ENCODE peak calls at places on chromosome 4, in nine cellular contexts. One of them, this sample, is unnamed.

GRCh38 chr4:48665555-48666186 is 114.4 kb downstream of the FRYL start:
- DNase-seq in mucosa of gallbladder: no peak
- DNase-seq in AML-193: no peak
- DNase-seq in stimulated activated naive CD8-positive, alpha-beta T cell treated with anti-CD3 and anti-CD28 coated beads, Interleukin-15, Interleukin-2, amounts not matched to agents 100 U/mL and 50 U/mL, for 24 hours: no peak
- DNase-seq in caudate nucleus: no peak
- DNase-seq in H7: no peak
- DNase-seq in lower leg skin: no peak
- DNase-seq in NCI-H345: no peak
- DNase-seq in left ventricle myocardium inferior: no peak
- DNase-seq in this sample: no peak

GRCh38 chr4:48275694-48276093 is 6.1 kb upstream of the TEC start:
- DNase-seq in left ventricle myocardium inferior: no peak
- DNase-seq in caudate nucleus: no peak
- DNase-seq in AML-193: no peak
- DNase-seq in lower leg skin: no peak
- DNase-seq in stimulated activated naive CD8-positive, alpha-beta T cell treated with anti-CD3 and anti-CD28 coated beads, Interleukin-15, Interleukin-2, amounts not matched to agents 100 U/mL and 50 U/mL, for 24 hours: no peak
- DNase-seq in NCI-H345: no peak
- DNase-seq in H7: no peak
- DNase-seq in mucosa of gallbladder: no peak
- DNase-seq in this sample: no peak

GRCh38 chr4:100960232-100960631 is 387.1 kb downstream of the PPP3CA start:
- DNase-seq in caudate nucleus: no peak
- DNase-seq in left ventricle myocardium inferior: no peak
- DNase-seq in stimulated activated naive CD8-positive, alpha-beta T cell treated with anti-CD3 and anti-CD28 coated beads, Interleukin-15, Interleukin-2, amounts not matched to agents 100 U/mL and 50 U/mL, for 24 hours: no peak
- DNase-seq in AML-193: no peak
- DNase-seq in H7: no peak
- DNase-seq in NCI-H345: no peak
- DNase-seq in lower leg skin: no peak
- DNase-seq in mucosa of gallbladder: no peak
- DNase-seq in this sample: no peak

GRCh38 chr4:26420438-26420837 is 69.8 kb downstream of the CCKAR start:
- DNase-seq in H7: no peak
- DNase-seq in caudate nucleus: no peak
- DNase-seq in stimulated activated naive CD8-positive, alpha-beta T cell treated with anti-CD3 and anti-CD28 coated beads, Interleukin-15, Interleukin-2, amounts not matched to agents 100 U/mL and 50 U/mL, for 24 hours: no peak
- DNase-seq in mucosa of gallbladder: no peak
- DNase-seq in NCI-H345: no peak
- DNase-seq in left ventricle myocardium inferior: no peak
- DNase-seq in AML-193: no peak
- DNase-seq in lower leg skin: no peak
- DNase-seq in this sample: no peak

GRCh38 chr4:36024901-36025610 is 219.3 kb downstream of the ARAP2 start:
- DNase-seq in mucosa of gallbladder: peak; percentile 58
- DNase-seq in NCI-H345: no peak
- DNase-seq in stimulated activated naive CD8-positive, alpha-beta T cell treated with anti-CD3 and anti-CD28 coated beads, Interleukin-15, Interleukin-2, amounts not matched to agents 100 U/mL and 50 U/mL, for 24 hours: no peak
- DNase-seq in H7: no peak
- DNase-seq in left ventricle myocardium inferior: no peak
- DNase-seq in AML-193: no peak
- DNase-seq in caudate nucleus: no peak
- DNase-seq in lower leg skin: no peak
- DNase-seq in this sample: no peak

GRCh38 chr4:84912741-84913140 is 53.7 kb downstream of the WDFY3 start:
- DNase-seq in stimulated activated naive CD8-positive, alpha-beta T cell treated with anti-CD3 and anti-CD28 coated beads, Interleukin-15, Interleukin-2, amounts not matched to agents 100 U/mL and 50 U/mL, for 24 hours: no peak
- DNase-seq in left ventricle myocardium inferior: no peak
- DNase-seq in AML-193: no peak
- DNase-seq in lower leg skin: no peak
- DNase-seq in H7: no peak
- DNase-seq in NCI-H345: no peak
- DNase-seq in mucosa of gallbladder: no peak
- DNase-seq in caudate nucleus: no peak
- DNase-seq in this sample: no peak

GRCh38 chr4:128379860-128380259 is 92.2 kb upstream of the PGRMC2 start:
- DNase-seq in caudate nucleus: no peak
- DNase-seq in AML-193: peak; percentile 16
- DNase-seq in lower leg skin: no peak
- DNase-seq in left ventricle myocardium inferior: peak; percentile 48
- DNase-seq in H7: peak; percentile 46
- DNase-seq in stimulated activated naive CD8-positive, alpha-beta T cell treated with anti-CD3 and anti-CD28 coated beads, Interleukin-15, Interleukin-2, amounts not matched to agents 100 U/mL and 50 U/mL, for 24 hours: no peak
- DNase-seq in NCI-H345: no peak
- DNase-seq in mucosa of gallbladder: peak; percentile 19
- DNase-seq in this sample: no peak

GRCh38 chr4:126736133-126736518 is 896.6 kb upstream of the INTU start:
- DNase-seq in mucosa of gallbladder: no peak
- DNase-seq in caudate nucleus: no peak
- DNase-seq in NCI-H345: no peak
- DNase-seq in AML-193: no peak
- DNase-seq in stimulated activated naive CD8-positive, alpha-beta T cell treated with anti-CD3 and anti-CD28 coated beads, Interleukin-15, Interleukin-2, amounts not matched to agents 100 U/mL and 50 U/mL, for 24 hours: no peak
- DNase-seq in left ventricle myocardium inferior: no peak
- DNase-seq in lower leg skin: no peak
- DNase-seq in H7: no peak
- DNase-seq in this sample: no peak

GRCh38 chr4:102501635-102502382 is 650 bp downstream of the NFKB1 start:
- DNase-seq in AML-193: peak; percentile 80
- DNase-seq in mucosa of gallbladder: peak; percentile 80
- DNase-seq in NCI-H345: peak; percentile 70
- DNase-seq in caudate nucleus: peak; percentile 43
- DNase-seq in H7: peak; percentile 59
- DNase-seq in stimulated activated naive CD8-positive, alpha-beta T cell treated with anti-CD3 and anti-CD28 coated beads, Interleukin-15, Interleukin-2, amounts not matched to agents 100 U/mL and 50 U/mL, for 24 hours: peak; percentile 65
- DNase-seq in lower leg skin: peak; percentile 77
- DNase-seq in left ventricle myocardium inferior: peak; percentile 78
- DNase-seq in this sample: peak; percentile 74

GRCh38 chr4:188976644-188977115 is 837.4 kb downstream of the TRIML1 start:
- DNase-seq in caudate nucleus: no peak
- DNase-seq in stimulated activated naive CD8-positive, alpha-beta T cell treated with anti-CD3 and anti-CD28 coated beads, Interleukin-15, Interleukin-2, amounts not matched to agents 100 U/mL and 50 U/mL, for 24 hours: no peak
- DNase-seq in left ventricle myocardium inferior: no peak
- DNase-seq in AML-193: no peak
- DNase-seq in lower leg skin: no peak
- DNase-seq in NCI-H345: peak; percentile 73
- DNase-seq in H7: peak; percentile 64
- DNase-seq in mucosa of gallbladder: no peak
- DNase-seq in this sample: peak; percentile 27

GRCh38 chr4:161360982-161361381 is 802.8 kb downstream of the FSTL5 start:
- DNase-seq in stimulated activated naive CD8-positive, alpha-beta T cell treated with anti-CD3 and anti-CD28 coated beads, Interleukin-15, Interleukin-2, amounts not matched to agents 100 U/mL and 50 U/mL, for 24 hours: no peak
- DNase-seq in left ventricle myocardium inferior: no peak
- DNase-seq in H7: no peak
- DNase-seq in mucosa of gallbladder: no peak
- DNase-seq in AML-193: no peak
- DNase-seq in NCI-H345: no peak
- DNase-seq in lower leg skin: no peak
- DNase-seq in caudate nucleus: no peak
- DNase-seq in this sample: no peak

GRCh38 chr4:108168672-108169562 is at the start of gene LEF1:
- DNase-seq in lower leg skin: no peak
- DNase-seq in NCI-H345: peak; percentile 14
- DNase-seq in stimulated activated naive CD8-positive, alpha-beta T cell treated with anti-CD3 and anti-CD28 coated beads, Interleukin-15, Interleukin-2, amounts not matched to agents 100 U/mL and 50 U/mL, for 24 hours: peak; percentile 74
- DNase-seq in AML-193: no peak
- DNase-seq in caudate nucleus: no peak
- DNase-seq in mucosa of gallbladder: no peak
- DNase-seq in H7: peak; percentile 87
- DNase-seq in left ventricle myocardium inferior: no peak
- DNase-seq in this sample: no peak

GRCh38 chr4:81030061-81030616 is 369 bp upstream of the BMP3 start:
- DNase-seq in stimulated activated naive CD8-positive, alpha-beta T cell treated with anti-CD3 and anti-CD28 coated beads, Interleukin-15, Interleukin-2, amounts not matched to agents 100 U/mL and 50 U/mL, for 24 hours: no peak
- DNase-seq in caudate nucleus: no peak
- DNase-seq in H7: peak; percentile 77
- DNase-seq in left ventricle myocardium inferior: no peak
- DNase-seq in lower leg skin: no peak
- DNase-seq in AML-193: no peak
- DNase-seq in NCI-H345: peak; percentile 9
- DNase-seq in mucosa of gallbladder: no peak
- DNase-seq in this sample: no peak

GRCh38 chr4:186746581-186746980 is 22.9 kb upstream of the FAT1 start:
- DNase-seq in NCI-H345: no peak
- DNase-seq in lower leg skin: no peak
- DNase-seq in AML-193: no peak
- DNase-seq in stimulated activated naive CD8-positive, alpha-beta T cell treated with anti-CD3 and anti-CD28 coated beads, Interleukin-15, Interleukin-2, amounts not matched to agents 100 U/mL and 50 U/mL, for 24 hours: no peak
- DNase-seq in left ventricle myocardium inferior: no peak
- DNase-seq in H7: no peak
- DNase-seq in mucosa of gallbladder: no peak
- DNase-seq in caudate nucleus: no peak
- DNase-seq in this sample: no peak